ENCODE peak calls at places on chromosomes 3 and 15, in eight cellular contexts. F is uterus, Y is epithelial cell of proximal tubule, J is mesothelial cell of epicardium, Z is hepatocyte, D is cardiac fibroblast, P is astrocyte of the spinal cord, O is neural progenitor cell. W is an unnamed sample.

GRCh38 chr3:14324224-14324944 is 78.0 kb upstream of the SLC6A6 start:
- DNase-seq in F (no peak), Y (no peak), J (no peak), Z (no peak), D (no peak), P (no peak), O (peak), W (no peak)

GRCh38 chr3:138332472-138333073 is 2.9 kb upstream of the NME9 start:
- DNase-seq in F (no peak), Y (no peak), J (no peak), Z (peak), D (peak), P (peak), O (peak), W (no peak)

GRCh38 chr15:94602771-94603474 is 371.6 kb downstream of the MCTP2 start:
- DNase-seq in F (no peak), Y (no peak), J (no peak), Z (no peak), D (peak), P (no peak), O (no peak), W (no peak)

GRCh38 chr3:167102071-167102470 is 278.0 kb downstream of the ZBBX start:
- DNase-seq in F (no peak), Y (no peak), J (no peak), Z (no peak), D (no peak), P (no peak), O (peak), W (no peak)

GRCh38 chr15:33621156-33621555 is 310.4 kb downstream of the RYR3 start:
- DNase-seq in F (no peak), Y (no peak), J (no peak), Z (no peak), D (peak), P (no peak), O (no peak), W (no peak)

GRCh38 chr3:2456788-2457187 is 358.1 kb downstream of the CNTN4 start:
- DNase-seq in F (no peak), Y (no peak), J (no peak), Z (no peak), D (no peak), P (no peak), O (no peak), W (no peak)

GRCh38 chr15:74209997-74210573 is 7.5 kb upstream of the STRA6 start:
- DNase-seq in F (no peak), Y (no peak), J (no peak), Z (peak), D (peak), P (peak), O (no peak), W (no peak)

GRCh38 chr15:34246276-34247010 is 21.6 kb downstream of the EMC4 start:
- DNase-seq in F (no peak), Y (no peak), J (no peak), Z (no peak), D (no peak), P (no peak), O (no peak), W (no peak)

GRCh38 chr15:59174846-59175831 is 31.5 kb upstream of the LDHAL6B start:
- DNase-seq in F (peak), Y (no peak), J (no peak), Z (peak), D (peak), P (peak), O (peak), W (peak)

GRCh38 chr3:57756528-57757401 is 656 bp downstream of the SLMAP start:
- DNase-seq in F (peak), Y (no peak), J (peak), Z (peak), D (peak), P (peak), O (peak), W (peak)

GRCh38 chr3:59771760-59772159 is 721.9 kb upstream of the CFAP20DC start:
- DNase-seq in F (no peak), Y (peak), J (no peak), Z (peak), D (peak), P (peak), O (no peak), W (no peak)

GRCh38 chr3:114556832-114557231 is 263.0 kb downstream of the TIGIT start:
- DNase-seq in F (no peak), Y (no peak), J (no peak), Z (no peak), D (no peak), P (no peak), O (no peak), W (no peak)

DNA sequence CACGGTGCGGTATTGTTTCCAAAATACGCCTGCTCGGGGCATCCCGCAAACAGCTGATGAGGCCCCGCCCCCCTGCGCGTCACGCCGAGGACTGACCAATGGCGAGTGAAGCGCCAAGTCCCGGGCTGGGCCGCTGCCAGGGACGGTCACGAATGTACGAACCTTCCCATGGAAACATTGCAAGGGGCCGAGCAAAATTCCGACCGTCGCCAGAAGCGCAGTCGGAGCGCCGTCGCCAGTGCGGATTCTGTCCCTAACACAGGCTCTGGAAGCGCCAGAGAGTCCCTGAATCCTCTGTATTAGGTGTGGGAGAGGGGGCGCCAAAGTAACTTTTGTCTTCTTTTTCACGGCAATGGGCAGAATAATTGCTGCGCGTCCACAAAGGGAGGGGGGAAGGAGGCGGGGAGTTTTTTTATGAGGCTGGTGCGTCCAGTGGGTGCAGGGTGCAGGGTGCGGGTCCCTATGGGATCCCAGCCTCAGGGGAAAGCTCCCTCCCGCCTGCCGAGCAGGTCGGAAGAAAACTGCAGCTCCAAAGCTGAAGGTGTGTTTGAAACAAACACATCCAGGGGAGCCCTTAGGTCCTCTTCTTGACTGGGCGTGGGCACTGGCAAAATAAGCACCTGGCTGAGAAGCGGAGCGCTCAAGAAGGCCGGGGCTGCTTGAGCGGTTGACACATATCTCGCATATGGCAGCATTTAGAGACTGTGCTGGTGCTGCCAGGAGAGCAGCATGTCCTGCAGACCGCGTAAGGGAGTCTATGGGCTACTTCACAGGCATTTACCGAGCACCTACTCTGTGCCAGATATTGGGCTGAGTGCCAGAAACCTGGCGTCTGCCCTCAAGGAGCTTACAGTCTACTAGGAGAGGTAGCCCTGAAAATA is at the start of gene BMF:
- DNase-seq in F (peak), Y (peak), J (peak), Z (peak), D (peak), P (peak), O (peak), W (peak)
- TF ChIP-seq CTCF in F (peak), Y (peak), J (no peak), Z (peak), D (peak), P (peak), O (peak), W (peak)

DNA sequence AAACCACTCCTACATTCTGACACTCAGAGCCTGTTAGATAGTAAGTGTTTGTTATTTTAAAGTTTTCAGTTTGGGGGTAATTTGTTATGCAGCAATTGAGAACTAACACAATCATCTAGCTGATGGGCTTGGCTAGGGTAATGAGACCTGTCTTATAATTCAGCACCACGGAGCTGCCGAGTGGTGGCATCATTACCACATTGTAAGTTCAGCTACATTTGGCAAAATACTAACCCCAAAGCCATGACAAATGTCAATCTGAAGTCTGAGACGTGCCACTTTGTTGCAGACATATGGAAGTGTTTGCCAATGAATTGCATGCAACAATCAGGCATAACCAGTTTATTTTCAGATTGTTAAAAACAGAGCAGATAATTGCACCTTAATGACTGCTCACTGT is 52.7 kb downstream of the KLHL6 start:
- DNase-seq in F (no peak), Y (no peak), J (no peak), Z (no peak), D (peak), P (no peak), O (no peak), W (no peak)
- TF ChIP-seq CTCF in F (no peak), Y (peak), J (no peak), Z (peak), D (peak), P (peak), O (peak), W (no peak)

GRCh38 chr3:149541091-149541491 is 66.6 kb downstream of the TM4SF4 start:
- DNase-seq in F (no peak), Y (no peak), J (no peak), Z (no peak), D (no peak), P (peak), O (no peak), W (no peak)
- TF ChIP-seq CTCF in F (no peak), Y (peak), J (no peak), Z (no peak), D (peak), P (peak), O (no peak), W (no peak)

GRCh38 chr15:31606942-31607497 is 280.4 kb downstream of the KLF13 start:
- DNase-seq in F (no peak), Y (no peak), J (no peak), Z (no peak), D (no peak), P (no peak), O (no peak), W (no peak)
- TF ChIP-seq CTCF in F (no peak), Y (no peak), J (no peak), Z (no peak), D (no peak), P (no peak), O (no peak), W (no peak)

DNA sequence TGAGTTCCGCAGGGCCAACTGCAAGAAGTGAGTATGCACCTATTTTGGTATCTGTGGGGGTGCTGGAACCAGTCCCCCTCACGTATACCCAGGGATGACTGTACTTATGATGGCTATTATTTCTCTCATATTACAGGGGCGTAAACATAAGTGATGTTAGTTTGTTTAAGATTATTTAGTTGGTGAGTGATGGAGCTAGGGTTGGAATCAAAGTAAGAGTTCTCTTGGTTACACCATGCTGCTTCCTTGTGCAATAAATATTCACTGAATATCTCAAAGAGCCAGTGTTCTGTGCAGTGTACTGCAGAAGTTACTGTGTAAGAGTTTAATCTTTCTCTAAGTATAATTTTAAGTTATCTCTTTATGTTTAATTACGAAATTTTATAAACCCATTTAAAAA is 12.8 kb upstream of the UTS2B start:
- DNase-seq in F (no peak), Y (no peak), J (no peak), Z (no peak), D (no peak), P (no peak), O (no peak), W (no peak)
- TF ChIP-seq CTCF in F (no peak), Y (no peak), J (no peak), Z (no peak), D (no peak), P (no peak), O (no peak), W (no peak)